ENCODE peak calls at places on chromosomes 16 and 17, in ten cellular contexts. H is endothelial cell of umbilical vein, O is breast epithelium, V is stomach, F is prostate gland, A is SK-N-SH, S is GM12878, G is H1, W is transverse colon, U is HCT116. C is an unnamed sample.
A peak's percentile ranks its signal among the peaks of the same experiment; 100 is the strongest.

GRCh38 chr17:9937164-9937835 is 32.2 kb upstream of the RCVRN start:
- DNase-seq in S (no peak), G (no peak), A (no peak), W (peak; percentile 16), V (no peak), F (peak; percentile 73), H (no peak), U (no peak), O (no peak), C (no peak)

GRCh38 chr17:49583226-49583625 is 7.6 kb downstream of the NXPH3 start:
- DNase-seq in U (no peak), H (no peak), O (no peak), W (no peak), F (no peak), G (no peak), V (no peak), S (no peak), A (peak; percentile 10), C (no peak)

GRCh38 chr16:58853830-58854229 is 119.7 kb upstream of the GOT2 start:
- DNase-seq in A (no peak), O (no peak), F (no peak), V (no peak), S (no peak), H (no peak), G (no peak), U (no peak), W (no peak), C (no peak)

GRCh38 chr17:8964801-8965393 is 610 bp downstream of the PIK3R5 start:
- DNase-seq in U (no peak), V (no peak), H (no peak), G (no peak), O (no peak), A (no peak), F (no peak), W (no peak), S (no peak), C (peak; percentile 91)

GRCh38 chr16:22971346-22971924 is 157.5 kb downstream of the HS3ST2 start:
- DNase-seq in S (no peak), O (no peak), F (no peak), V (no peak), A (no peak), W (no peak), G (no peak), H (no peak), U (no peak), C (no peak)

GRCh38 chr17:2400474-2400866 is 390 bp downstream of the MNT start:
- DNase-seq in V (peak; percentile 54), O (no peak), F (no peak), H (peak; percentile 51), U (no peak), W (peak; percentile 61), G (peak; percentile 81), A (peak; percentile 51), S (no peak), C (peak; percentile 95)

GRCh38 chr16:5354645-5355044 is 257.1 kb upstream of the EEF2KMT start:
- DNase-seq in F (no peak), U (no peak), H (no peak), G (no peak), O (no peak), S (no peak), W (no peak), V (no peak), A (no peak), C (no peak)

GRCh38 chr16:50235581-50235980 is 30.8 kb upstream of the ADCY7 start:
- DNase-seq in S (no peak), U (no peak), G (no peak), F (no peak), W (no peak), O (no peak), V (no peak), H (no peak), A (no peak), C (no peak)

DNA sequence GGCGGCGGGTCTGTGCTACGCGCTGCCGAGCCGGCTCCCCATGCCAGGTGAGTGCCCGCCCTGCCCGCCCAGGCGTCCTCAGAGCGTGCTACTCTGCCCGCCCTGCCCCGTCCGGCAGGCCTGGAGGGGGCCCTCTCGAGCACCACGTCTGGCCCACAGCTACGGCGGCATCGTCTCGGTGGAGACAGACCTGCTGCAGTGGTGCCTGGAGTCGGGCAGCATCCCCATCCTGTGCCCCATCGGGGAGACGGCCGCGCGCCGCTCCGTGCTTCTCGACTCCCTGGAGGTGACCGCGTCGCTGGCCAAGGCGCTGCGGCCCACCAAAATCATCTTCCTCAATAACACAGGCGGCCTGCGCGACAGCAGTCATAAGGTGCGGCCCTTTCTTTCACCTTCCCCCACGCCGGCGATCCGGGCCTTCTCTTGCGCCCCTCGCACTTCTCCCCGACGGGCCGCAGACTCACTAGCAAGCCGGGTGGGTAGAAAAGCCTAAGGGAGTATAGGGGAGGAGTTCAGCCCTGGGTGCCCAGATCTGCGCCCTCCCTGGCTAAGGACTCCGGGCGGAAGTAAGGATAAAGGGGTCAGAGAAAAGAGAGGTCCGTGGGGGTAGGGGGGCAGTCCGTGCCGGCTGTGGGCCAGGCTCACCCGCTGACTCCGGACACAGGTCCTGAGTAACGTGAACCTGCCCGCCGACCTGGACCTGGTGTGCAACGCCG is 1.6 kb downstream of the NAGS start:
- DNase-seq in V (peak; percentile 59), U (no peak), S (no peak), A (peak; percentile 77), F (no peak), O (peak; percentile 62), G (peak; percentile 83), W (peak; percentile 72), H (peak; percentile 48), C (peak; percentile 89)
- TF ChIP-seq CTCF in V (no peak), U (no peak), S (no peak), A (no peak), F (peak; percentile 30), O (no peak), G (peak; percentile 71), W (peak; percentile 41), H (no peak), C (peak; percentile 40)

DNA sequence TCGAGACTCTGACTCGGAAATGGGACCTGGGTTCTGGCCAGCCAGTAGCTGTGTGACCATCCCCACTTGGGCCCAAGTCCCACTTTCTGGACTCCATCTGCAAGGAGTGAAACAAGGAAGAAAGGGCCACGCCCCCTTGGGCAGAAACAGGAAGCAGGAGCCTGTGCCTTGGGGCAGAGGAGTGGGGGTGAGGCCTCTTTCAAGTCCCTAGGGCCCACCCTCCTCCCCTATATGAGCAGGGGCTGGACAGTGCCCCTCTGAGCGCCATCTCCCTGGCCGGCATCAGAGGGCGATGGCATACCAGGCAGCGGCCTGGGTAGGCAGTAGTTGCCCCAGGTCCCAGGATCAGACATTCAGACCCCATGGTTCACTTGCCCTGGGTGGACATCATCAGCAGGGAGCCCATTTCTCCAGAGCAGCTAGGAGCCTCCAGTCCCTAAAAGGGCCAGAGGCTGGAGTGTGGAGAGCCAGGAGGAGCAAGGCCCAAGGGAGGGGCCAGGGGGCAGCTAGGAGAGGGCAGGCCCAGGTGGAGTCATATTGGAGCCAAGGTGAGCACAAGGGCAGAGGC is 7.1 kb downstream of the BCAR1 start:
- DNase-seq in A (no peak), H (peak; percentile 62), O (peak; percentile 70), G (no peak), W (peak; percentile 63), V (peak; percentile 79), U (no peak), F (no peak), S (no peak), C (no peak)
- H3K4me1 ChIP-seq in A (peaks cover 78% of the 10 kb centered on the region), H (peaks cover 61% of the 10 kb centered on the region), O (peaks cover 46% of the 10 kb centered on the region), G (peaks cover 30% of the 10 kb centered on the region), W (peaks cover 62% of the 10 kb centered on the region), V (peaks cover 88% of the 10 kb centered on the region), U (peaks cover 69% of the 10 kb centered on the region), F (peaks cover 30% of the 10 kb centered on the region), S (peaks cover 19% of the 10 kb centered on the region), C (peaks cover 46% of the 10 kb centered on the region)

GRCh38 chr16:2481676-2482075 is 6.7 kb downstream of the TBC1D24 start:
- DNase-seq in S (no peak), O (no peak), F (no peak), G (no peak), A (no peak), H (no peak), U (no peak), V (no peak), W (no peak), C (no peak)

GRCh38 chr16:2483939-2484897 is 9.3 kb downstream of the TBC1D24 start:
- DNase-seq in A (peak; percentile 62), U (no peak), V (no peak), G (no peak), O (no peak), F (no peak), S (no peak), H (no peak), W (no peak), C (no peak)

GRCh38 chr16:2480948-2481347 is 6.0 kb downstream of the TBC1D24 start:
- DNase-seq in G (no peak), V (peak; percentile 79), O (no peak), W (peak; percentile 80), F (no peak), S (no peak), A (no peak), H (no peak), U (no peak), C (no peak)

GRCh38 chr16:2483160-2483559 is 8.2 kb downstream of the TBC1D24 start:
- DNase-seq in W (no peak), H (no peak), U (no peak), G (no peak), V (no peak), A (peak; percentile 78), O (no peak), F (no peak), S (no peak), C (no peak)

GRCh38 chr16:2482181-2483107 is 7.5 kb downstream of the TBC1D24 start:
- DNase-seq in A (peak; percentile 91), U (no peak), F (peak; percentile 66), V (no peak), S (no peak), O (peak; percentile 72), W (peak; percentile 38), H (no peak), G (no peak), C (no peak)
- TF ChIP-seq POLR2AphosphoS5 in A (no peak), U (no peak), F (peak; percentile 57), V (no peak), S (no peak), O (no peak), W (no peak), H (no peak), G (no peak), C (peak; percentile 11)

GRCh38 chr17:44912763-44913544 is 2.3 kb downstream of the GFAP start:
- DNase-seq in V (no peak), S (no peak), A (peak; percentile 18), F (no peak), H (no peak), U (no peak), O (no peak), G (no peak), W (no peak), C (peak; percentile 51)

GRCh38 chr17:44913676-44914075 is 1.6 kb downstream of the GFAP start:
- DNase-seq in V (no peak), O (no peak), U (no peak), S (no peak), G (no peak), H (no peak), F (no peak), W (no peak), A (peak; percentile 26), C (peak; percentile 29)

GRCh38 chr17:44909681-44910144 is 5.6 kb downstream of the GFAP start:
- DNase-seq in W (no peak), U (no peak), V (no peak), S (no peak), H (no peak), G (no peak), O (no peak), A (peak; percentile 46), F (no peak), C (peak; percentile 56)

GRCh38 chr17:44910231-44911106 is 4.8 kb downstream of the GFAP start:
- DNase-seq in A (peak; percentile 30), V (no peak), W (no peak), U (no peak), H (no peak), F (no peak), S (no peak), G (no peak), O (no peak), C (peak; percentile 56)

DNA sequence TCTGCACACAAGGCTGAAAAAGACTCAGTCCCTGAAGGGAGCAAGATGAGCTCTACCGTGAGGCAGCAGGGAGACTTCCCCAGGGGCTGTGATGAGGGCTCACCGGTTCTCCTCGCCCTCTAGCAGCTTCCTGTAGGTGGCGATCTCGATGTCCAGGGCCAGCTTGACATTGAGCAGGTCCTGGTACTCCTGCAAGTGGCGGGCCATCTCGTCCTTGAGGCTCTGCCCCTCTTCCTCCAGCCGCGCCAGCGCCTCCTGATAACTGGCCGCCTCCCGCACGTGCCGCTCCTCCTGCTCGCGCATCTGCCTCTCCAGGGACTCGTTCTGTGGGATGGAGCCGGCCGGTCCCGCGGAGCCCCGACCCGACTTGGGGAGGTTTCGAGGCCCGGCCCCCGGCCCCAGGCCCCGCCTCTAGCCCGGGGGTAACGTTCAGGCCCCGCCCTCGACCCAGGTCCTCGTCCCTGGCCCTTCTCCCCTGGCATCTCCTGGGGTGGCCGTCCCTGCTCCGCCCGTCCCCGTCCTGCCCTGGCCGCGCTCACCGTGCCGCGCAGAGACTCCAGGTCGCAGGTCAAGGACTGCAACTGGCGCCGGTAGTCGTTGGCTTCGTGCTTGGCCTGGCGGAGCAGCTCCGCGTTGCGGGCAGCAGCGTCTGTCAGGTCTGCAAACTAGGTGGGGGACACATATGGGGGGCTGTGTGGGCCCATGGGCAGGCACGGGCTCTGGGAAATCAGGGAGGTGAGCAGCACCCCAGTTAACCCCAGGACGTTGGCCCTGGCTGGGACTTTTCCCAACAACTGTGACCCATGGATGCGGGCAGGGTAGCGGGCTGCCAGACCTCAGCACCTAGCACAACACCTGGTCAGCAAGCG is 3.9 kb downstream of the GFAP start:
- DNase-seq in A (peak; percentile 77), H (peak; percentile 36), G (peak; percentile 87), U (peak; percentile 35), F (peak; percentile 48), W (peak; percentile 72), O (no peak), V (peak; percentile 73), S (no peak), C (peak; percentile 80)
- TF ChIP-seq CTCF in A (peak; percentile 50), H (peak; percentile 23), G (peak; percentile 82), U (peak; percentile 46), F (peak; percentile 53), W (peak; percentile 39), O (no peak), V (no peak), S (peak; percentile 44), C (peak; percentile 50)